ENCODE peak calls at places on chromosomes 4 and X, in eight cellular contexts. Z is substantia nigra, P is esophagus squamous epithelium, E is right atrium auricular region, O is mammary epithelial cell, R is neuronal stem cell, B is SK-N-SH, K is A549. G is an unnamed sample.
A peak's percentile ranks its signal among the peaks of the same experiment; 100 is the strongest.

GRCh38 chrX:108225456-108225730 is 133.8 kb downstream of the ATG4A start:
- DNase-seq in Z (no peak), P (no peak), E (no peak), O (peak; percentile 57), R (no peak), B (no peak), K (no peak), G (no peak)

GRCh38 chr4:163732473-163732872 is 238.0 kb downstream of the TMA16 start:
- DNase-seq in Z (no peak), P (no peak), E (no peak), O (no peak), R (no peak), B (no peak), K (no peak), G (no peak)

GRCh38 chr4:120991885-120992284 is 69.4 kb upstream of the PRDM5 start:
- DNase-seq in Z (no peak), P (no peak), E (no peak), O (no peak), R (no peak), B (no peak), K (no peak), G (no peak)

GRCh38 chr4:110361921-110362320 is 114.0 kb upstream of the ENPEP start:
- DNase-seq in Z (no peak), P (no peak), E (no peak), O (peak; percentile 91), R (no peak), B (no peak), K (no peak), G (peak; percentile 93)

GRCh38 chrX:118824173-118824782 is 654 bp downstream of the ZCCHC12 start:
- DNase-seq in Z (no peak), P (no peak), E (no peak), O (no peak), R (no peak), B (peak; percentile 71), K (no peak), G (no peak)

GRCh38 chr4:144718958-144719512 is 73.1 kb downstream of the HHIP start:
- DNase-seq in Z (no peak), P (no peak), E (no peak), O (no peak), R (no peak), B (no peak), K (no peak), G (no peak)

GRCh38 chr4:113358784-113359183 is 309.3 kb downstream of the ANK2 start:
- DNase-seq in Z (no peak), P (no peak), E (no peak), O (no peak), R (no peak), B (no peak), K (no peak), G (no peak)

GRCh38 chr4:20662851-20663250 is 37.4 kb upstream of the PACRGL start:
- DNase-seq in Z (no peak), P (no peak), E (no peak), O (peak; percentile 82), R (no peak), B (no peak), K (no peak), G (no peak)

GRCh38 chr4:23455482-23455881 is 434.4 kb downstream of the PPARGC1A start:
- DNase-seq in Z (no peak), P (no peak), E (no peak), O (no peak), R (peak; percentile 35), B (no peak), K (no peak), G (peak; percentile 40)

GRCh38 chr4:80407246-80407645 is 71.7 kb downstream of the CFAP299 start:
- DNase-seq in Z (no peak), P (no peak), E (no peak), O (no peak), R (no peak), B (no peak), K (no peak), G (peak; percentile 85)

DNA sequence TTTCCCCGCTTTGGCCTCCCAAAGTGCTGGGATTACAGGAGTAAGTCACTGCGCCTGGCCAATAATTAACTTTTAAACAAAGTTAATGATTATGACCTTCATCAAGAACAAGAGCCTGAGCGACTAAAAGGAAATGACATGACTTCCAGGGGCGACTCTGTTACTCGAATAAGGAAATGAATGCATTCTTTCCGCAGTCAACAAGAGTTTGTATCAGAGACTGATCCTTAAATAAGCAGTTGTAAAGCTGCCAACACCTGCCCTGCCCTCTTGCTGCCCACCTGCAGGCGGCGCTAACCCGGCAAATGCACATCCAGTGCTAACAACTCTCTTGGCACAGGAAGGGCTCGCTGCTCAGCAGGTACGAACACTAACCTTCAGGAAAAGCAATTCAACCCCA is 27.3 kb downstream of the WDR1 start:
- DNase-seq in Z (no peak), P (no peak), E (no peak), O (no peak), R (no peak), B (no peak), K (no peak), G (no peak)
- H3K27ac ChIP-seq in Z (no peak overlapping the region), P (peak overlapping the region; percentile 25), E (no peak overlapping the region), O (peak overlapping the region; percentile 32), R (no peak overlapping the region), B (no peak overlapping the region), K (no peak overlapping the region), G (no peak overlapping the region)

GRCh38 chrX:69211701-69212100 is 46.4 kb upstream of the PJA1 start:
- DNase-seq in Z (no peak), P (no peak), E (no peak), O (no peak), R (no peak), B (no peak), K (no peak), G (no peak)

GRCh38 chrX:69216446-69216845 is 51.2 kb upstream of the PJA1 start:
- DNase-seq in Z (no peak), P (no peak), E (no peak), O (no peak), R (no peak), B (peak; percentile 60), K (no peak), G (no peak)

GRCh38 chrX:69214463-69214862 is 49.2 kb upstream of the PJA1 start:
- DNase-seq in Z (no peak), P (no peak), E (no peak), O (no peak), R (no peak), B (no peak), K (no peak), G (no peak)

GRCh38 chrX:69215161-69215560 is 49.9 kb upstream of the PJA1 start:
- DNase-seq in Z (no peak), P (no peak), E (no peak), O (no peak), R (no peak), B (no peak), K (no peak), G (no peak)

GRCh38 chrX:69210513-69211065 is 45.3 kb upstream of the PJA1 start:
- DNase-seq in Z (no peak), P (no peak), E (no peak), O (peak; percentile 2), R (no peak), B (no peak), K (no peak), G (peak; percentile 16)
- H3K27ac ChIP-seq in Z (no peak overlapping the region), P (no peak overlapping the region), E (no peak overlapping the region), O (no peak overlapping the region), R (no peak overlapping the region), B (no peak overlapping the region), K (no peak overlapping the region), G (no peak overlapping the region)

GRCh38 chr4:87046111-87046510 is 111.3 kb downstream of the AFF1 start:
- DNase-seq in Z (no peak), P (no peak), E (no peak), O (no peak), R (no peak), B (no peak), K (no peak), G (peak; percentile 47)
- H3K27ac ChIP-seq in Z (peak overlapping the region; percentile 30), P (peak overlapping the region; percentile 83), E (peak overlapping the region; percentile 77), O (no peak overlapping the region), R (no peak overlapping the region), B (no peak overlapping the region), K (no peak overlapping the region), G (peak overlapping the region; percentile 54)

GRCh38 chrX:45515262-45516215 is 314.9 kb upstream of the DIPK2B start:
- DNase-seq in Z (no peak), P (no peak), E (peak; percentile 82), O (peak; percentile 98), R (no peak), B (peak; percentile 20), K (peak; percentile 56), G (peak; percentile 95)
- H3K27ac ChIP-seq in Z (no peak overlapping the region), P (peak overlapping the region; percentile 60), E (no peak overlapping the region), O (peak overlapping the region; percentile 93), R (no peak overlapping the region), B (peak overlapping the region; percentile 85), K (peak overlapping the region; percentile 79), G (peak overlapping the region; percentile 81)

GRCh38 chr4:88196523-88197185 is 38.2 kb upstream of the ABCG2 start:
- DNase-seq in Z (no peak), P (no peak), E (no peak), O (no peak), R (no peak), B (no peak), K (no peak), G (no peak)
- H3K27ac ChIP-seq in Z (no peak overlapping the region), P (no peak overlapping the region), E (no peak overlapping the region), O (no peak overlapping the region), R (no peak overlapping the region), B (no peak overlapping the region), K (peak overlapping the region; percentile 48), G (no peak overlapping the region)

GRCh38 chr4:52343595-52343994 is 292.5 kb downstream of the SPATA18 start:
- DNase-seq in Z (no peak), P (no peak), E (no peak), O (no peak), R (no peak), B (no peak), K (no peak), G (no peak)
- H3K27ac ChIP-seq in Z (no peak overlapping the region), P (no peak overlapping the region), E (no peak overlapping the region), O (no peak overlapping the region), R (no peak overlapping the region), B (no peak overlapping the region), K (no peak overlapping the region), G (no peak overlapping the region)

GRCh38 chr4:103099691-103100392 is at the start of gene BDH2:
- DNase-seq in Z (no peak), P (no peak), E (peak; percentile 71), O (peak; percentile 91), R (peak; percentile 83), B (peak; percentile 64), K (peak; percentile 75), G (peak; percentile 99)
- H3K27ac ChIP-seq in Z (peak within 1 kb of the TSS; percentile 72), P (peak within 1 kb of the TSS; percentile 74), E (peak within 1 kb of the TSS; percentile 70), O (peak within 1 kb of the TSS; percentile 54), R (peak within 1 kb of the TSS; percentile 48), B (peak within 1 kb of the TSS; percentile 79), K (peak within 1 kb of the TSS; percentile 58), G (peak within 1 kb of the TSS; percentile 68)

GRCh38 chr4:55169352-55169959 is 44.1 kb upstream of the KDR start:
- DNase-seq in Z (no peak), P (no peak), E (no peak), O (no peak), R (peak; percentile 29), B (no peak), K (no peak), G (peak; percentile 44)
- H3K27ac ChIP-seq in Z (no peak overlapping the region), P (no peak overlapping the region), E (no peak overlapping the region), O (no peak overlapping the region), R (no peak overlapping the region), B (no peak overlapping the region), K (no peak overlapping the region), G (no peak overlapping the region)

G was measured in fibroblast of lung.